ENCODE peak calls at places on chromosomes 13 and 19, in ten cellular contexts. C is MCF 10A; V is AG08395; R is hypothalamus; B is activated naive CD4-positive, alpha-beta T cell; T is brain pericyte; M is NCI-H1092; P is globus pallidus; F is stimulated activated CD8-positive, alpha-beta memory T cell treated with anti-CD3 and anti-CD28 coated beads, Interleukin-2, amount 100 ng/mL, for 48 hours; G is GM04503. N is an unnamed sample.

GRCh38 chr19:53424968-53425597 is 6.7 kb upstream of the ZNF761 start:
- DNase-seq in C (peak; percentile 1), M (peak; percentile 25), P (peak; percentile 82), V (peak; percentile 77), B (peak; percentile 12), F (peak; percentile 29), T (no peak), G (peak; percentile 11), R (no peak), N (peak; percentile 69)

GRCh38 chr13:79043208-79043607 is 362.8 kb downstream of the RBM26 start:
- DNase-seq in M (no peak), V (no peak), G (no peak), T (no peak), C (no peak), R (no peak), B (no peak), F (no peak), P (no peak), N (no peak)

GRCh38 chr13:40588101-40588500 is 78.3 kb downstream of the FOXO1 start:
- DNase-seq in R (no peak), T (no peak), M (no peak), P (no peak), B (no peak), G (no peak), V (no peak), F (no peak), C (no peak), N (no peak)

GRCh38 chr19:35911173-35911572 is 3.1 kb upstream of the TYROBP start:
- DNase-seq in C (no peak), R (no peak), V (no peak), B (no peak), F (no peak), P (no peak), T (no peak), G (no peak), M (no peak), N (no peak)

GRCh38 chr13:85666356-85666755 is 132.9 kb downstream of the SLITRK6 start:
- DNase-seq in V (no peak), B (no peak), F (no peak), T (no peak), G (no peak), R (no peak), C (no peak), P (no peak), M (no peak), N (no peak)

GRCh38 chr19:8361921-8362793 is 1.8 kb upstream of the ANGPTL4 start:
- DNase-seq in C (peak; percentile 100), R (no peak), T (peak; percentile 80), V (peak; percentile 96), G (peak; percentile 90), M (peak; percentile 48), F (no peak), P (peak; percentile 83), B (no peak), N (peak; percentile 100)

GRCh38 chr13:96511587-96511986 is 421.7 kb downstream of the HS6ST3 start:
- DNase-seq in F (no peak), P (no peak), R (no peak), C (no peak), V (no peak), M (no peak), T (no peak), B (no peak), G (no peak), N (no peak)

GRCh38 chr19:50268046-50268445 is 61.1 kb downstream of the KCNC3 start:
- DNase-seq in V (no peak), B (no peak), M (no peak), G (no peak), F (no peak), C (no peak), T (no peak), R (no peak), P (no peak), N (no peak)

GRCh38 chr13:83121904-83122303 is 760.4 kb downstream of the SLITRK1 start:
- DNase-seq in V (no peak), M (no peak), T (no peak), B (no peak), P (no peak), C (no peak), F (no peak), G (no peak), R (no peak), N (no peak)

GRCh38 chr13:46516624-46517318 is 36.2 kb upstream of the LRCH1 start:
- DNase-seq in V (no peak), M (peak; percentile 44), C (no peak), G (no peak), F (no peak), B (no peak), T (peak; percentile 50), P (no peak), R (no peak), N (no peak)

GRCh38 chr19:1247747-1248453 is 483 bp upstream of the MIDN start:
- DNase-seq in T (no peak), G (no peak), C (peak; percentile 63), M (no peak), P (no peak), R (no peak), F (no peak), B (no peak), V (no peak), N (peak; percentile 65)

GRCh38 chr13:111460548-111461444 is 140.4 kb downstream of the TEX29 start:
- DNase-seq in C (peak; percentile 40), V (peak; percentile 33), G (peak; percentile 6), F (no peak), B (no peak), R (no peak), M (peak; percentile 88), T (no peak), P (peak; percentile 71), N (peak; percentile 31)

GRCh38 chr19:5621311-5621944 is 1.1 kb downstream of the SAFB2 start:
- DNase-seq in R (no peak), M (no peak), V (no peak), C (no peak), B (no peak), P (peak; percentile 59), G (no peak), F (no peak), T (no peak), N (no peak)

GRCh38 chr19:38852231-38853044 is 2.7 kb upstream of the HNRNPL start:
- DNase-seq in F (peak; percentile 44), R (no peak), V (peak; percentile 62), P (peak; percentile 38), C (peak; percentile 58), B (no peak), T (no peak), G (no peak), M (no peak), N (peak; percentile 57)

GRCh38 chr19:18223860-18224524 is 2.2 kb downstream of the PDE4C start:
- DNase-seq in C (peak; percentile 32), V (no peak), F (no peak), R (no peak), G (no peak), P (peak; percentile 12), B (no peak), T (no peak), M (no peak), N (peak; percentile 29)

GRCh38 chr19:37706052-37706605 is 13.4 kb downstream of the ZNF607 start:
- DNase-seq in V (no peak), T (no peak), F (no peak), M (no peak), G (no peak), P (no peak), R (no peak), B (no peak), C (no peak), N (no peak)

N was measured in PC-3.